ENCODE peak calls at places on chromosome 3, in nine cellular contexts. One of them, this sample, is unnamed.

GRCh38 chr3:2356298-2356950 is 257.8 kb downstream of the CNTN4 start:
- DNase-seq in fibroblast of lung: no peak
- DNase-seq in AG04450: no peak
- DNase-seq in lung: no peak
- DNase-seq in esophagus squamous epithelium: no peak
- DNase-seq in AG09309: no peak
- DNase-seq in ovary: no peak
- DNase-seq in A673: no peak
- DNase-seq in left lung: no peak
- DNase-seq in this sample: no peak

GRCh38 chr3:179179256-179179655 is 31.1 kb downstream of the PIK3CA start:
- DNase-seq in ovary: no peak
- DNase-seq in esophagus squamous epithelium: no peak
- DNase-seq in AG04450: no peak
- DNase-seq in lung: no peak
- DNase-seq in fibroblast of lung: no peak
- DNase-seq in AG09309: no peak
- DNase-seq in A673: no peak
- DNase-seq in left lung: no peak
- DNase-seq in this sample: no peak

GRCh38 chr3:74789111-74789510 is 174.7 kb upstream of the CNTN3 start:
- DNase-seq in AG04450: no peak
- DNase-seq in lung: no peak
- DNase-seq in left lung: no peak
- DNase-seq in fibroblast of lung: no peak
- DNase-seq in ovary: no peak
- DNase-seq in esophagus squamous epithelium: no peak
- DNase-seq in AG09309: peak; percentile 8
- DNase-seq in A673: no peak
- DNase-seq in this sample: no peak

GRCh38 chr3:14274537-14274936 is 95.9 kb downstream of the LSM3 start:
- DNase-seq in lung: no peak
- DNase-seq in esophagus squamous epithelium: no peak
- DNase-seq in fibroblast of lung: no peak
- DNase-seq in left lung: no peak
- DNase-seq in AG09309: no peak
- DNase-seq in ovary: no peak
- DNase-seq in A673: peak; percentile 25
- DNase-seq in AG04450: no peak
- DNase-seq in this sample: no peak

GRCh38 chr3:73926360-73927202 is 301.8 kb upstream of the PDZRN3 start:
- DNase-seq in AG04450: no peak
- DNase-seq in ovary: no peak
- DNase-seq in AG09309: no peak
- DNase-seq in A673: no peak
- DNase-seq in fibroblast of lung: no peak
- DNase-seq in esophagus squamous epithelium: no peak
- DNase-seq in lung: no peak
- DNase-seq in left lung: no peak
- DNase-seq in this sample: no peak

GRCh38 chr3:30520695-30521094 is 85.7 kb upstream of the TGFBR2 start:
- DNase-seq in ovary: no peak
- DNase-seq in esophagus squamous epithelium: no peak
- DNase-seq in AG04450: no peak
- DNase-seq in fibroblast of lung: no peak
- DNase-seq in lung: no peak
- DNase-seq in A673: no peak
- DNase-seq in left lung: no peak
- DNase-seq in AG09309: no peak
- DNase-seq in this sample: no peak

GRCh38 chr3:114336122-114336697 is 42.4 kb downstream of the TIGIT start:
- DNase-seq in left lung: no peak
- DNase-seq in fibroblast of lung: peak; percentile 11
- DNase-seq in A673: no peak
- DNase-seq in AG04450: no peak
- DNase-seq in lung: no peak
- DNase-seq in ovary: no peak
- DNase-seq in esophagus squamous epithelium: no peak
- DNase-seq in AG09309: no peak
- DNase-seq in this sample: no peak

GRCh38 chr3:154060606-154061380 is 60.4 kb upstream of the ARHGEF26 start:
- DNase-seq in ovary: no peak
- DNase-seq in fibroblast of lung: peak; percentile 80
- DNase-seq in esophagus squamous epithelium: no peak
- DNase-seq in AG04450: no peak
- DNase-seq in left lung: no peak
- DNase-seq in lung: no peak
- DNase-seq in AG09309: peak; percentile 27
- DNase-seq in A673: peak; percentile 60
- DNase-seq in this sample: no peak

GRCh38 chr3:115100172-115100571 is 46.9 kb downstream of the ZBTB20 start:
- DNase-seq in ovary: peak; percentile 20
- DNase-seq in AG04450: peak; percentile 33
- DNase-seq in left lung: no peak
- DNase-seq in AG09309: peak; percentile 25
- DNase-seq in lung: no peak
- DNase-seq in A673: peak; percentile 71
- DNase-seq in fibroblast of lung: peak; percentile 89
- DNase-seq in esophagus squamous epithelium: no peak
- DNase-seq in this sample: no peak

GRCh38 chr3:56207913-56208312 is 260.4 kb downstream of the ERC2 start:
- DNase-seq in fibroblast of lung: no peak
- DNase-seq in AG09309: no peak
- DNase-seq in left lung: no peak
- DNase-seq in lung: no peak
- DNase-seq in A673: no peak
- DNase-seq in esophagus squamous epithelium: no peak
- DNase-seq in ovary: no peak
- DNase-seq in AG04450: no peak
- DNase-seq in this sample: no peak

GRCh38 chr3:113250566-113250965 is 39.2 kb downstream of the BOC start:
- DNase-seq in lung: no peak
- DNase-seq in esophagus squamous epithelium: no peak
- DNase-seq in left lung: no peak
- DNase-seq in ovary: peak; percentile 13
- DNase-seq in A673: no peak
- DNase-seq in AG04450: no peak
- DNase-seq in fibroblast of lung: no peak
- DNase-seq in AG09309: no peak
- DNase-seq in this sample: no peak

GRCh38 chr3:138124689-138125420 is 7.3 kb downstream of the A4GNT start:
- DNase-seq in left lung: no peak
- DNase-seq in esophagus squamous epithelium: no peak
- DNase-seq in ovary: no peak
- DNase-seq in AG09309: no peak
- DNase-seq in lung: no peak
- DNase-seq in A673: peak; percentile 35
- DNase-seq in fibroblast of lung: peak; percentile 72
- DNase-seq in AG04450: no peak
- DNase-seq in this sample: no peak

GRCh38 chr3:172391592-172392302 is 56.5 kb downstream of the GHSR start:
- DNase-seq in AG04450: peak; percentile 32
- DNase-seq in A673: no peak
- DNase-seq in lung: no peak
- DNase-seq in ovary: no peak
- DNase-seq in esophagus squamous epithelium: no peak
- DNase-seq in fibroblast of lung: peak; percentile 90
- DNase-seq in left lung: no peak
- DNase-seq in AG09309: no peak
- DNase-seq in this sample: no peak

GRCh38 chr3:157089455-157090221 is 70.3 kb downstream of the CCNL1 start:
- DNase-seq in ovary: peak; percentile 33
- DNase-seq in A673: no peak
- DNase-seq in esophagus squamous epithelium: no peak
- DNase-seq in fibroblast of lung: no peak
- DNase-seq in AG09309: no peak
- DNase-seq in lung: peak; percentile 52
- DNase-seq in AG04450: no peak
- DNase-seq in left lung: no peak
- DNase-seq in this sample: no peak

GRCh38 chr3:129077222-129077621 is 16.6 kb downstream of the GP9 start:
- DNase-seq in A673: no peak
- DNase-seq in left lung: no peak
- DNase-seq in AG09309: no peak
- DNase-seq in lung: no peak
- DNase-seq in esophagus squamous epithelium: no peak
- DNase-seq in ovary: no peak
- DNase-seq in fibroblast of lung: peak; percentile 40
- DNase-seq in AG04450: peak; percentile 16
- DNase-seq in this sample: no peak

GRCh38 chr3:172321035-172321434 is 127.2 kb downstream of the GHSR start:
- DNase-seq in AG09309: no peak
- DNase-seq in esophagus squamous epithelium: no peak
- DNase-seq in ovary: no peak
- DNase-seq in AG04450: no peak
- DNase-seq in fibroblast of lung: no peak
- DNase-seq in lung: no peak
- DNase-seq in left lung: no peak
- DNase-seq in A673: no peak
- DNase-seq in this sample: no peak

GRCh38 chr3:57963811-57964346 is 44.3 kb upstream of the FLNB start:
- DNase-seq in esophagus squamous epithelium: no peak
- DNase-seq in ovary: no peak
- DNase-seq in fibroblast of lung: no peak
- DNase-seq in AG09309: no peak
- DNase-seq in A673: no peak
- DNase-seq in lung: no peak
- DNase-seq in left lung: no peak
- DNase-seq in AG04450: no peak
- DNase-seq in this sample: no peak

GRCh38 chr3:113287111-113287817 is 75.9 kb downstream of the BOC start:
- DNase-seq in lung: no peak
- DNase-seq in esophagus squamous epithelium: no peak
- DNase-seq in AG09309: peak; percentile 35
- DNase-seq in fibroblast of lung: peak; percentile 79
- DNase-seq in AG04450: peak; percentile 66
- DNase-seq in ovary: peak; percentile 31
- DNase-seq in A673: no peak
- DNase-seq in left lung: no peak
- DNase-seq in this sample: no peak

GRCh38 chr3:42533161-42533897 is 30.9 kb downstream of the VIPR1 start:
- DNase-seq in left lung: no peak
- DNase-seq in ovary: no peak
- DNase-seq in AG09309: no peak
- DNase-seq in AG04450: no peak
- DNase-seq in A673: no peak
- DNase-seq in fibroblast of lung: no peak
- DNase-seq in lung: no peak
- DNase-seq in esophagus squamous epithelium: no peak
- DNase-seq in this sample: no peak

GRCh38 chr3:5312278-5312677 is 124.8 kb downstream of the EDEM1 start:
- DNase-seq in lung: no peak
- DNase-seq in ovary: no peak
- DNase-seq in AG09309: no peak
- DNase-seq in A673: no peak
- DNase-seq in left lung: no peak
- DNase-seq in fibroblast of lung: no peak
- DNase-seq in AG04450: no peak
- DNase-seq in esophagus squamous epithelium: no peak
- DNase-seq in this sample: no peak

GRCh38 chr3:100042577-100042981 is 71.7 kb downstream of the FILIP1L start:
- DNase-seq in esophagus squamous epithelium: no peak
- DNase-seq in fibroblast of lung: peak; percentile 94
- DNase-seq in A673: no peak
- DNase-seq in lung: no peak
- DNase-seq in left lung: no peak
- DNase-seq in AG09309: no peak
- DNase-seq in AG04450: no peak
- DNase-seq in ovary: no peak
- DNase-seq in this sample: no peak

GRCh38 chr3:140572334-140572733 is 105.5 kb upstream of the TRIM42 start:
- DNase-seq in esophagus squamous epithelium: no peak
- DNase-seq in fibroblast of lung: no peak
- DNase-seq in left lung: no peak
- DNase-seq in lung: no peak
- DNase-seq in A673: no peak
- DNase-seq in AG04450: no peak
- DNase-seq in AG09309: no peak
- DNase-seq in ovary: no peak
- DNase-seq in this sample: no peak

GRCh38 chr3:59812778-59813558 is 763.1 kb upstream of the CFAP20DC start:
- DNase-seq in A673: no peak
- DNase-seq in fibroblast of lung: peak; percentile 77
- DNase-seq in AG09309: no peak
- DNase-seq in AG04450: no peak
- DNase-seq in left lung: no peak
- DNase-seq in lung: no peak
- DNase-seq in ovary: no peak
- DNase-seq in esophagus squamous epithelium: no peak
- DNase-seq in this sample: no peak
- TF ChIP-seq CTCF in A673: no peak
- TF ChIP-seq CTCF in fibroblast of lung: no peak
- TF ChIP-seq CTCF in AG09309: no peak
- TF ChIP-seq CTCF in AG04450: no peak
- TF ChIP-seq CTCF in left lung: no peak
- TF ChIP-seq CTCF in lung: no peak
- TF ChIP-seq CTCF in ovary: no peak
- TF ChIP-seq CTCF in esophagus squamous epithelium: no peak
- TF ChIP-seq CTCF in this sample: peak; percentile 8

GRCh38 chr3:33372218-33373081 is 67.8 kb downstream of the UBP1 start:
- DNase-seq in AG09309: peak; percentile 11
- DNase-seq in lung: no peak
- DNase-seq in fibroblast of lung: peak; percentile 78
- DNase-seq in A673: peak; percentile 76
- DNase-seq in left lung: no peak
- DNase-seq in ovary: peak; percentile 48
- DNase-seq in AG04450: no peak
- DNase-seq in esophagus squamous epithelium: no peak
- DNase-seq in this sample: no peak
- TF ChIP-seq CTCF in AG09309: peak; percentile 89
- TF ChIP-seq CTCF in lung: peak; percentile 83
- TF ChIP-seq CTCF in fibroblast of lung: peak; percentile 97
- TF ChIP-seq CTCF in A673: peak; percentile 96
- TF ChIP-seq CTCF in left lung: peak; percentile 91
- TF ChIP-seq CTCF in ovary: peak; percentile 72
- TF ChIP-seq CTCF in AG04450: peak; percentile 95
- TF ChIP-seq CTCF in esophagus squamous epithelium: peak; percentile 88
- TF ChIP-seq CTCF in this sample: peak; percentile 97

DNA sequence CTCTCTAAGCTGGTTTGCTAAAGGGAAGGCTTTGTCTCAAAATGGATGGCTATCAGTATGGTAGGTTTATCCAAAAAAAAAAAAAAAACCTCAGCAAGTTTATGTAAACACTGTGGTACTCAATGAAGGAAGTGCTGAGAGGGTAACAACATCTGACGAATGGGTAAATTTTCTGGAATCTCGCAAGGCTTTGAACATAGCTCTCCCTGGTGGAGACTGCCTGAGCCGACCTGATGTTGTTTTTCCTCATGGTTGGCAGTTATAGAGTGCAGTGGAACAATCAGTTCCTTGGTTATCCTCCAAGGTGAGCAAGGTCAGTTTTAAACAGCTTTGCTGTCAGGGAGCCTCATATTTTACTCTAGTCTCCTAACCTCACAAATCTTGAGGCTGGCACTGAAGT is 94.6 kb downstream of the ZPLD1 start:
- DNase-seq in A673: peak; percentile 66
- DNase-seq in AG09309: no peak
- DNase-seq in AG04450: peak; percentile 3
- DNase-seq in lung: no peak
- DNase-seq in left lung: no peak
- DNase-seq in fibroblast of lung: peak; percentile 7
- DNase-seq in esophagus squamous epithelium: no peak
- DNase-seq in ovary: no peak
- DNase-seq in this sample: no peak
- TF ChIP-seq CTCF in A673: peak; percentile 78
- TF ChIP-seq CTCF in AG09309: peak; percentile 25
- TF ChIP-seq CTCF in AG04450: peak; percentile 58
- TF ChIP-seq CTCF in lung: no peak
- TF ChIP-seq CTCF in left lung: no peak
- TF ChIP-seq CTCF in fibroblast of lung: peak; percentile 15
- TF ChIP-seq CTCF in esophagus squamous epithelium: no peak
- TF ChIP-seq CTCF in ovary: no peak
- TF ChIP-seq CTCF in this sample: peak; percentile 42

GRCh38 chr3:97830627-97831026 is 8.8 kb downstream of the CRYBG3 start:
- DNase-seq in left lung: no peak
- DNase-seq in AG04450: no peak
- DNase-seq in A673: no peak
- DNase-seq in AG09309: no peak
- DNase-seq in lung: no peak
- DNase-seq in fibroblast of lung: no peak
- DNase-seq in esophagus squamous epithelium: no peak
- DNase-seq in ovary: no peak
- DNase-seq in this sample: no peak
- TF ChIP-seq CTCF in left lung: no peak
- TF ChIP-seq CTCF in AG04450: no peak
- TF ChIP-seq CTCF in A673: no peak
- TF ChIP-seq CTCF in AG09309: no peak
- TF ChIP-seq CTCF in lung: no peak
- TF ChIP-seq CTCF in fibroblast of lung: no peak
- TF ChIP-seq CTCF in esophagus squamous epithelium: no peak
- TF ChIP-seq CTCF in ovary: no peak
- TF ChIP-seq CTCF in this sample: no peak

This sample was measured in progenitor cell of endocrine pancreas.